ENCODE peak calls at places on chromosomes 3 and 15, in nine cellular contexts. X is OCI-LY7, G is HFFc6, U is GM10248, P is lower lobe of right lung, B is fibroblast of the aortic adventitia, Z is cardiac muscle cell, O is HL-60, T is fibroblast of lung. D is an unnamed sample.

GRCh38 chr3:58155838-58156237 is 54.9 kb downstream of the DNASE1L3 start:
- DNase-seq in Z (no peak), T (no peak), G (no peak), P (no peak), B (no peak), U (no peak), O (no peak), X (no peak), D (no peak)

GRCh38 chr3:157786618-157787017 is 283.4 kb upstream of the VEPH1 start:
- DNase-seq in G (peak), O (no peak), U (no peak), T (peak), Z (no peak), X (no peak), P (no peak), B (no peak), D (no peak)

GRCh38 chr15:52698514-52698913 is 19.3 kb upstream of the ATOSA start:
- DNase-seq in U (no peak), B (no peak), X (no peak), O (no peak), Z (no peak), G (no peak), P (no peak), T (no peak), D (no peak)

GRCh38 chr3:173371848-173372487 is 25.6 kb upstream of the NLGN1 start:
- DNase-seq in T (peak), P (no peak), U (no peak), B (peak), O (peak), G (peak), Z (peak), X (no peak), D (peak)

GRCh38 chr3:46889381-46890110 is 12.0 kb downstream of the PTH1R start:
- DNase-seq in X (no peak), Z (peak), G (no peak), O (no peak), U (no peak), T (no peak), B (no peak), P (no peak), D (no peak)

GRCh38 chr3:194224937-194225422 is 89.0 kb downstream of the HES1 start:
- DNase-seq in B (no peak), X (no peak), U (no peak), O (no peak), Z (no peak), P (no peak), T (no peak), G (no peak), D (no peak)

GRCh38 chr3:111315911-111316310 is 226.1 kb upstream of the CD96 start:
- DNase-seq in T (peak), U (no peak), G (peak), Z (no peak), O (no peak), B (peak), P (no peak), X (no peak), D (peak)

GRCh38 chr3:5787863-5788488 is 600.5 kb downstream of the EDEM1 start:
- DNase-seq in U (no peak), O (peak), X (no peak), B (no peak), T (peak), P (no peak), G (no peak), Z (peak), D (no peak)

GRCh38 chr3:146065573-146066006 is 95.4 kb downstream of the PLOD2 start:
- DNase-seq in T (peak), O (peak), Z (peak), G (peak), B (peak), X (peak), U (no peak), P (no peak), D (peak)

GRCh38 chr3:4845882-4846281 is 133.4 kb upstream of the BHLHE40 start:
- DNase-seq in P (no peak), X (no peak), U (no peak), Z (no peak), G (no peak), T (no peak), B (no peak), O (no peak), D (no peak)

GRCh38 chr15:89419370-89419984 is 76.9 kb downstream of the RHCG start:
- DNase-seq in U (no peak), G (peak), X (peak), Z (peak), B (peak), P (no peak), T (peak), O (peak), D (peak)

GRCh38 chr15:67820992-67821783 is 4.1 kb upstream of the SKOR1 start:
- DNase-seq in U (peak), B (peak), P (no peak), X (no peak), O (no peak), Z (peak), T (peak), G (no peak), D (peak)

GRCh38 chr3:18445421-18446066 is 20.4 kb upstream of the SATB1 start:
- DNase-seq in T (no peak), P (no peak), G (no peak), U (no peak), Z (no peak), O (peak), X (no peak), B (no peak), D (no peak)

GRCh38 chr15:92011611-92012367 is 158.3 kb downstream of the SLCO3A1 start:
- DNase-seq in O (no peak), G (no peak), B (peak), U (no peak), T (peak), Z (no peak), P (no peak), X (peak), D (no peak)

GRCh38 chr15:57562220-57562769 is 29.4 kb upstream of the MYZAP start:
- DNase-seq in T (no peak), G (no peak), X (no peak), Z (peak), O (no peak), U (no peak), B (no peak), P (no peak), D (peak)

GRCh38 chr15:85318048-85318731 is 62.2 kb upstream of the AKAP13 start:
- DNase-seq in P (no peak), G (peak), Z (no peak), U (peak), O (no peak), X (peak), T (peak), B (peak), D (peak)

GRCh38 chr3:138849541-138849940 is 14.8 kb upstream of the PIK3CB start:
- DNase-seq in T (no peak), U (no peak), O (no peak), P (no peak), G (no peak), X (no peak), Z (no peak), B (no peak), D (no peak)

GRCh38 chr3:195394700-195395099 is 48.1 kb downstream of the ACAP2 start:
- DNase-seq in G (no peak), Z (no peak), B (no peak), P (no peak), X (no peak), U (no peak), T (peak), O (no peak), D (peak)

GRCh38 chr3:140292684-140293083 is 357.7 kb downstream of the CLSTN2 start:
- DNase-seq in B (peak), U (no peak), O (no peak), G (no peak), P (no peak), T (peak), Z (no peak), X (no peak), D (peak)

GRCh38 chr3:121975702-121976302 is 46.2 kb downstream of the ILDR1 start:
- DNase-seq in X (no peak), G (no peak), T (no peak), O (no peak), B (no peak), U (no peak), P (no peak), Z (no peak), D (no peak)

GRCh38 chr3:141561426-141562034 is 74.7 kb downstream of the RASA2 start:
- DNase-seq in X (peak), G (peak), U (peak), Z (peak), P (no peak), T (peak), B (peak), O (peak), D (peak)

GRCh38 chr3:171328419-171329082 is 131.7 kb downstream of the TNIK start:
- DNase-seq in U (no peak), B (peak), Z (no peak), O (peak), P (peak), T (no peak), X (peak), G (no peak), D (peak)

GRCh38 chr3:45777111-45777752 is 19.1 kb downstream of the SLC6A20 start:
- DNase-seq in T (no peak), G (no peak), X (no peak), O (no peak), B (no peak), U (no peak), P (no peak), Z (no peak), D (no peak)

GRCh38 chr3:138049157-138049919 is 39.4 kb downstream of the CLDN18 start:
- DNase-seq in T (peak), B (peak), Z (no peak), U (no peak), O (no peak), X (no peak), G (peak), P (no peak), D (peak)

GRCh38 chr3:49079270-49079669 is 14.6 kb downstream of the QRICH1 start:
- DNase-seq in U (no peak), T (no peak), P (no peak), O (no peak), G (no peak), X (no peak), B (no peak), Z (no peak), D (no peak)

GRCh38 chr3:44885618-44886017 is 11.2 kb downstream of the TGM4 start:
- DNase-seq in T (peak), G (peak), O (no peak), U (no peak), X (no peak), B (peak), Z (no peak), P (no peak), D (peak)

GRCh38 chr3:12727937-12728336 is 31.1 kb downstream of the TMEM40 start:
- DNase-seq in T (no peak), B (no peak), U (no peak), O (no peak), Z (no peak), G (no peak), P (no peak), X (no peak), D (no peak)

GRCh38 chr3:190404715-190405114 is 16.8 kb downstream of the CLDN16 start:
- DNase-seq in G (no peak), O (no peak), B (no peak), Z (no peak), P (no peak), X (no peak), U (no peak), T (peak), D (no peak)

GRCh38 chr15:49984436-49984835 is 134.6 kb downstream of the ATP8B4 start:
- DNase-seq in T (peak), O (no peak), G (no peak), X (no peak), P (no peak), B (no peak), U (no peak), Z (no peak), D (no peak)

GRCh38 chr3:41598804-41599481 is 363.0 kb downstream of the ULK4 start:
- DNase-seq in B (peak), Z (no peak), U (no peak), X (no peak), G (peak), O (no peak), T (peak), P (no peak), D (peak)

GRCh38 chr15:89127054-89127702 is 38.9 kb downstream of the ABHD2 start:
- DNase-seq in U (no peak), Z (no peak), B (peak), O (no peak), P (no peak), T (no peak), G (no peak), X (no peak), D (no peak)

GRCh38 chr15:73014904-73015303 is 37.4 kb upstream of the NEO1 start:
- DNase-seq in P (no peak), O (no peak), U (no peak), G (no peak), T (no peak), Z (no peak), X (no peak), B (no peak), D (no peak)

GRCh38 chr3:56902468-56903159 is 100.9 kb upstream of the ARHGEF3 start:
- DNase-seq in Z (no peak), T (no peak), G (no peak), P (no peak), X (no peak), O (no peak), U (no peak), B (no peak), D (no peak)

GRCh38 chr15:37093480-37094410 is 6.6 kb downstream of the MEIS2 start:
- DNase-seq in X (no peak), B (peak), G (peak), P (no peak), T (peak), O (no peak), Z (no peak), U (no peak), D (peak)

GRCh38 chr3:188468672-188469071 is 314.7 kb downstream of the LPP start:
- DNase-seq in O (no peak), G (no peak), U (no peak), T (peak), B (peak), Z (no peak), X (no peak), P (no peak), D (peak)

GRCh38 chr3:188123170-188123920 is 30.6 kb upstream of the LPP start:
- DNase-seq in T (peak), U (no peak), P (no peak), O (peak), Z (no peak), G (no peak), X (peak), B (peak), D (peak)

GRCh38 chr3:186882881-186883685 is 40.6 kb downstream of the ADIPOQ start:
- DNase-seq in B (peak), T (peak), Z (no peak), X (no peak), G (peak), P (no peak), O (no peak), U (no peak), D (peak)

GRCh38 chr15:32732574-32733157 is 14.9 kb downstream of the GREM1 start:
- DNase-seq in T (no peak), X (no peak), U (no peak), P (no peak), Z (no peak), B (no peak), O (no peak), G (no peak), D (no peak)

GRCh38 chr3:126720596-126720995 is 16.6 kb downstream of the CHCHD6 start:
- DNase-seq in Z (no peak), U (no peak), G (no peak), T (no peak), O (no peak), B (no peak), X (no peak), P (no peak), D (no peak)
- TF ChIP-seq CTCF in Z (no peak), U (no peak), G (no peak), T (no peak), O (no peak), B (no peak), X (no peak), P (no peak), D (no peak)

GRCh38 chr3:169931747-169932520 is 20.6 kb downstream of the SAMD7 start:
- DNase-seq in U (peak), G (no peak), X (peak), B (no peak), Z (no peak), P (no peak), T (no peak), O (no peak), D (no peak)

DNA sequence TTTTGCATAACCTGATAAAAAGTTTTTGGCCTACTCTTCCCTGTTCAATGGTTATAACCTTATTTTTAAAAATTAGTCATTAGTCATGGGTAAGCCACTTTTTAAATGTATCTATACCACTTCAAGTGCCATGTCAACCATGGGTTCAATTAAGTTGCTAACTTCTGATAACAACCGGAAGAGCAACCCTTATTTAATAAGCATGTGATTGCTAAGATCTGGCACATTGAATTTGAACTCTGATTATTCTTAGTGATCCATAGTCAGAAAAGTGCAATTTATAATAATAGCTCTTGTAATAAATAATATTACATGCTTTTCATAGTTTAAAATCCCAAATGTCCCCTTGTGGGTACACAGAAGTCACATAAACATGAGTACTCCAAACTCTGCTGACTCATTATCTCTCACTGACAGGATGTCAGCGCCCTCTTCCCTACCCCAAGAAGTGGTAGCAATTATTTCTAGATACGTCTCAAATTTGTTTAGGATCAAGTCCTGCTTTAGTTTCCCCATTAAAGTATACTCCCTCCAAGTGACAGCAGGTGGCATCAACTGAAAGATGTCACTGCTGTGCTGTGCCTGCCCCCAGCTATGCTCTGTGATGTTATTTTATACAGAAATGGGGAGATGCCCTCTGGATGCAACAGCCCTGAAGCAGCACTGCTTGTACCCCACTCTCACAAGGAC is 18.6 kb downstream of the SAMD7 start:
- DNase-seq in G (no peak), U (peak), O (peak), T (no peak), X (peak), Z (no peak), B (no peak), P (no peak), D (no peak)
- TF ChIP-seq CTCF in G (no peak), U (peak), O (no peak), T (no peak), X (peak), Z (no peak), B (no peak), P (no peak), D (no peak)

GRCh38 chr3:52041118-52041847 is 15.1 kb downstream of the DUSP7 start:
- DNase-seq in P (no peak), Z (no peak), U (no peak), O (no peak), T (no peak), B (no peak), G (no peak), X (no peak), D (no peak)
- TF ChIP-seq CTCF in P (no peak), Z (peak), U (no peak), O (no peak), T (peak), B (peak), G (peak), X (peak), D (peak)

GRCh38 chr3:53780171-53780570 is 66.0 kb downstream of the CHDH start:
- DNase-seq in O (no peak), T (peak), P (no peak), G (no peak), U (no peak), X (no peak), B (peak), Z (no peak), D (no peak)
- TF ChIP-seq CTCF in O (no peak), T (no peak), P (no peak), G (no peak), U (no peak), X (no peak), B (no peak), Z (no peak), D (no peak)